ENCODE peak calls at places on chromosome 17, in eight cellular contexts. Y is stimulated activated CD4-positive, alpha-beta T cell treated with anti-CD3 and anti-CD28 coated beads, Interleukin-15, amount 100 ng/mL, for 24 hours; R is GDM1; K is H9; J is hippocampal formation; B is breast epithelium; N is cerebellar cortex; D is NCI-H1105. U is an unnamed sample.

GRCh38 chr17:64074704-64075484 is 54.5 kb upstream of the ICAM2 start:
- DNase-seq in Y (no peak), R (no peak), K (no peak), J (no peak), B (no peak), N (no peak), D (no peak), U (peak)

GRCh38 chr17:79845601-79845949 is 6.3 kb upstream of the CBX4 start:
- DNase-seq in Y (no peak), R (peak), K (no peak), J (no peak), B (no peak), N (no peak), D (no peak), U (no peak)

GRCh38 chr17:6439951-6440350 is 4.3 kb upstream of the PIMREG start:
- DNase-seq in Y (no peak), R (no peak), K (no peak), J (no peak), B (no peak), N (no peak), D (no peak), U (no peak)

GRCh38 chr17:78791840-78792709 is 10.0 kb upstream of the CYTH1 start:
- DNase-seq in Y (no peak), R (no peak), K (no peak), J (no peak), B (no peak), N (no peak), D (no peak), U (no peak)

GRCh38 chr17:7001562-7001961 is 5.7 kb downstream of the ALOX12 start:
- DNase-seq in Y (peak), R (no peak), K (peak), J (no peak), B (no peak), N (no peak), D (no peak), U (no peak)

GRCh38 chr17:38343608-38343980 is at the start of gene GPR179:
- DNase-seq in Y (no peak), R (no peak), K (no peak), J (no peak), B (no peak), N (no peak), D (no peak), U (no peak)

GRCh38 chr17:47808036-47808829 is 13.4 kb downstream of the OSBPL7 start:
- DNase-seq in Y (no peak), R (no peak), K (peak), J (no peak), B (no peak), N (no peak), D (no peak), U (no peak)

GRCh38 chr17:7213895-7214299 is 5.7 kb downstream of the DLG4 start:
- DNase-seq in Y (peak), R (peak), K (peak), J (peak), B (no peak), N (peak), D (peak), U (no peak)

GRCh38 chr17:47085736-47086135 is 103.4 kb downstream of the CDC27 start:
- DNase-seq in Y (no peak), R (no peak), K (no peak), J (no peak), B (no peak), N (no peak), D (no peak), U (no peak)

GRCh38 chr17:64993867-64994266 is 62.7 kb downstream of the GNA13 start:
- DNase-seq in Y (no peak), R (no peak), K (no peak), J (no peak), B (no peak), N (no peak), D (no peak), U (no peak)